ENCODE peak calls at places on chromosome 15, in six cellular contexts. W, C, U, D, E and S are unnamed samples. For H3K4me1, the result is how much of the 10 kb centered on the place peaks cover.

GRCh38 chr15:71051539-71051938 is 63.7 kb upstream of the THSD4 start:
- DNase-seq in W (no peak), C (no peak), U (no peak), D (no peak), E (no peak), S (no peak)

GRCh38 chr15:49421991-49422390 is 1.1 kb upstream of the FGF7 start:
- DNase-seq in W (peak), C (peak), U (peak), D (peak), E (no peak), S (peak)

GRCh38 chr15:87619161-87619960 is 637.2 kb downstream of the NTRK3 start:
- DNase-seq in W (no peak), C (no peak), U (no peak), D (peak), E (no peak), S (peak)

GRCh38 chr15:49978171-49978570 is 140.9 kb downstream of the ATP8B4 start:
- DNase-seq in W (no peak), C (no peak), U (no peak), D (no peak), E (no peak), S (no peak)

GRCh38 chr15:59687831-59688230 is 1.3 kb downstream of the BNIP2 start:
- DNase-seq in W (peak), C (no peak), U (no peak), D (peak), E (no peak), S (peak)

GRCh38 chr15:76584868-76585572 is 248.4 kb downstream of the ISL2 start:
- DNase-seq in W (no peak), C (no peak), U (no peak), D (no peak), E (no peak), S (no peak)

GRCh38 chr15:87902772-87903388 is 353.7 kb downstream of the NTRK3 start:
- DNase-seq in W (no peak), C (no peak), U (no peak), D (no peak), E (no peak), S (no peak)

GRCh38 chr15:36004891-36005508 is 459.0 kb upstream of the DPH6 start:
- DNase-seq in W (no peak), C (no peak), U (no peak), D (no peak), E (no peak), S (no peak)

GRCh38 chr15:40439461-40440299 is 1.1 kb upstream of the BAHD1 start:
- DNase-seq in W (peak), C (peak), U (peak), D (peak), E (no peak), S (peak)

GRCh38 chr15:72368315-72368714 is 7.5 kb downstream of the HEXA start:
- DNase-seq in W (no peak), C (no peak), U (no peak), D (no peak), E (no peak), S (peak)

GRCh38 chr15:85333132-85333831 is 47.1 kb upstream of the AKAP13 start:
- DNase-seq in W (no peak), C (no peak), U (no peak), D (no peak), E (no peak), S (no peak)

GRCh38 chr15:48644498-48644826 is 1.0 kb downstream of the FBN1 start:
- DNase-seq in W (no peak), C (peak), U (no peak), D (no peak), E (no peak), S (no peak)

DNA sequence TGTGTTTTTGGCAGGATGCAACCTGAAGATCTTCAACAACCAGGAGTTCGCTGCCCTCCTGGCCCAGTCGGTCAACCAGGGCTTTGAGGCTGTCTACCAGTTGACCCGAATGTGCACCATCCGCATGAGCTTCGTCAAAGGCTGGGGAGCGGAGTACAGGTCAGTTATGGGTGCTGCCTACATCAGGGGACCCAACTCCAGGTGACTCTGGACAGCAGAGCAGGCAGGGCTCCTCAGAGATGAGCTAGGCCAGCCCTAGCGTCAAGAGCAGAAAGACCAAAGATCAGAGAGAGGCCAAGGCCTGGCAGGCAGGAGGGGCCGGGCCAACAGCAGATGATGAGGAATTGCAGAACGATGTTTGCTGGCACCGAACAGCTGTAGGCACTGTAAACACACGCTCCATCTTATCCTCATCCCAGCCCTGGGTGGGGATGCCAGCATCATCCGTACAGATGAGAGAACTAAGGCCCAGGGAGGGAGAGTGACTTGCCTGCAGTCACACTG is 67.1 kb downstream of the AAGAB start:
- DNase-seq in W (no peak), C (peak), U (no peak), D (peak), E (no peak), S (no peak)
- H3K4me1 ChIP-seq in W (under half), C (half or more), U (under half), D (under half), E (half or more), S (under half)

DNA sequence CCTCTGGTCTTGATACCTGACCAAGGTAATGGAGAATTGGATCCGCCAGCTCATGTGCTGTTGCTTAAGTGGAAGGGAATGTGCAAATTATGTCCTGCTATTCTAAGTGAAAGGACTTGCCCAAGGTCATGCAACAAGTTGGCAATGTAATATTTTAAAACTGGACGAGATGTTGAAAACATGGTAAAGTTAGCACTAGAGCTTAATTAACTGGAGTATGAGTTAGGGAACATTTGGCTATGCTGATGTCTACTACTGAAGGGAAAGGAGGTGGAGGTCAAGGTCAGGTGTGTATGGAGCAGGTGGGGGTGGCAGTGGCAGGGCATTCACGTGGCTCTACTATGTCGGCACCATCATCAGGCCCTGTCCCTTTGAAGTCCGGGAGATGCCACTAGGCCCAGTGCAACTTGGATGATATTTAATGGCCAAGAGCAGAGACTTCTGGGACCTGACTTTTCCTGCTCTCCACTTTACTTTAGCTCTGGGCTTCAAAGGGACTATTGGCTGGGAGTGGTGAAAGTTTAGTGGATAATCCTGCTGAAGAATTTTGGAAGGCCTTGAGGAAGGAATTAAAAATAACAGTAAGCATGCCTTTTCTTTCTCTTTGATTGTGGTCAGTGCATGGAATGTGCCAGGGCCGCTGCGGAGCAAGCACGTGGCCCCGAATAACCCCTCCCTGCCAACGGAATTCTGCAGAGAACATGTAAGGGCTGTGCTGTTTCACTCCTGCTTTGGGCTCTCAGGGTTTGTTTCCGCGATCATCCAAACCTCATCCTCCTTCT is 14.9 kb downstream of the SMAD3 start:
- DNase-seq in W (no peak), C (peak), U (no peak), D (no peak), E (no peak), S (no peak)
- H3K4me1 ChIP-seq in W (under half), C (half or more), U (under half), D (under half), E (half or more), S (under half)

GRCh38 chr15:42010434-42010833 is 10.4 kb downstream of the PLA2G4E start:
- DNase-seq in W (no peak), C (no peak), U (no peak), D (no peak), E (no peak), S (no peak)

GRCh38 chr15:42011074-42011473 is 9.8 kb downstream of the PLA2G4E start:
- DNase-seq in W (no peak), C (peak), U (no peak), D (no peak), E (no peak), S (no peak)

GRCh38 chr15:42009474-42009873 is 11.4 kb downstream of the PLA2G4E start:
- DNase-seq in W (no peak), C (peak), U (no peak), D (no peak), E (no peak), S (no peak)

GRCh38 chr15:42009022-42009421 is 11.8 kb downstream of the PLA2G4E start:
- DNase-seq in W (no peak), C (no peak), U (no peak), D (no peak), E (no peak), S (no peak)

GRCh38 chr15:42007386-42007785 is 13.5 kb downstream of the PLA2G4E start:
- DNase-seq in W (no peak), C (no peak), U (no peak), D (no peak), E (no peak), S (no peak)
- H3K4me1 ChIP-seq in W (under half), C (under half), U (under half), D (under half), E (under half), S (under half)

GRCh38 chr15:75076277-75076676 is 52.9 kb downstream of the PPCDC start:
- DNase-seq in W (no peak), C (no peak), U (no peak), D (no peak), E (no peak), S (no peak)

GRCh38 chr15:75070674-75071073 is 47.3 kb downstream of the PPCDC start:
- DNase-seq in W (no peak), C (no peak), U (no peak), D (no peak), E (no peak), S (no peak)

GRCh38 chr15:75068748-75069147 is 45.4 kb downstream of the PPCDC start:
- DNase-seq in W (no peak), C (no peak), U (no peak), D (no peak), E (no peak), S (no peak)

GRCh38 chr15:75069301-75069925 is 46.0 kb downstream of the PPCDC start:
- DNase-seq in W (no peak), C (no peak), U (no peak), D (no peak), E (no peak), S (no peak)

DNA sequence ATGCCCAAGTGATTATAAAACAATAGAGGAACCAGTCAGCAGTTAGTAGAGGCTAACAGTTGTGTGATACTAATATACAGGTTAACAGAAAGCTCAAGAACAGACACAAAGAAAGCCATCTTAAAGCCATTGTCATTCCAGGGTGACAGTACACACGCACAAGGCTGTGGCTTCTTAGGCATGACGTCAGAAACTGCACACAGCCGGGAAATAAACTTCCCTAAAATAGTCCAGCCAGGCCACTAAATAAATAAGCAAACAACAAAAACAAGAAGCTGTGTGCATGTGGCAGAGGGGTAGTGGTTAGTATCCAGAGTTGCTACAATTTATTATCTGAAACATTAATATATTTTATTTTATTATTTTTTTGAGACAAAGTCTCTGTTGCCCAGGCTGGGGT is 49.8 kb downstream of the PPCDC start:
- DNase-seq in W (no peak), C (no peak), U (no peak), D (no peak), E (no peak), S (no peak)
- H3K4me1 ChIP-seq in W (under half), C (under half), U (under half), D (under half), E (under half), S (under half)

DNA sequence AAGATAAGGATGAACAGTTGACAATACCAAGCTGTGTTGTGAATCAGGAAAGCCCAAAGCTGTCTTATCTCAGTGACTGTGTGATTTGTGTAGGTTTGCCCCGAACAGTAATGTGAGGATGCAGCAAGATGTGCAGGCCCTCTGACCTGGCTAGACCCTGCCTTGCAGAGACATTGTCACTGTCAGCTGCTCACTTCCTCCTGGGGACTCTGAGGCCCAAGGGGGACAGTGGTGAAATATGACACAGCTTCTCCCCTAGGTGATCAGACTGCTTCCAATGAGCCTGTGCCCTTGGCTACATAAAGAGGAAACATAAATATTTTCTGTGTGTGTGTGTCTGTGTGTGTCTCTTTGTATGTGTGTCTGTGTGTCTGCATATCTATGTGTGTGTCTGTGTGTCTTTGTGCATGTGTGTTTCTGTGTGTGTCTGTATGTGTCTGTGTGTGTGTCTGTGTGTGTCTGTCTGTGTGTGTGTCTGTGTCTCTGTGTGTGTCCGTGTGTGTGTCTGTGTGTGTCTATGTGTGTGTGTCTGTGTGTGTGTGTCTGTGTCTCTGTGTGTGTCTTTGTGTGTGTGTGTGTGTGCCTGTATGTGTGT is 21.7 kb downstream of the LRRK1 start:
- DNase-seq in W (no peak), C (no peak), U (no peak), D (no peak), E (no peak), S (no peak)
- H3K4me1 ChIP-seq in W (under half), C (under half), U (under half), D (under half), E (under half), S (under half)